ENCODE peak calls at places on chromosomes 1 and 21, in six cellular contexts. G is NCI-H1092 treated with DMSO at 0.1 percent for 48 hours, Z is HL-60, E is RWPE1, W is posterior cingulate gyrus, H is NCI-H2081. D is an unnamed sample.

GRCh38 chr1:203274603-203275381 is 30.5 kb upstream of the BTG2 start:
- DNase-seq in G (no peak), Z (no peak), W (peak; percentile 68), E (no peak), H (no peak), D (no peak)

GRCh38 chr21:40299441-40299840 is 432.2 kb downstream of the PCP4 start:
- DNase-seq in G (no peak), W (no peak), Z (no peak), H (no peak), E (no peak), D (no peak)

GRCh38 chr1:247241687-247242086 is 14.2 kb upstream of the VN1R5 start:
- DNase-seq in H (no peak), E (peak; percentile 31), Z (no peak), W (no peak), G (no peak), D (peak; percentile 43)

GRCh38 chr1:204113900-204114299 is 37.9 kb downstream of the ETNK2 start:
- DNase-seq in Z (no peak), W (no peak), E (no peak), G (no peak), H (no peak), D (no peak)

GRCh38 chr1:94617139-94617805 is 75.7 kb upstream of the F3 start:
- DNase-seq in W (no peak), Z (no peak), E (peak; percentile 32), H (no peak), G (no peak), D (peak; percentile 78)

GRCh38 chr1:153985341-153985912 is 712 bp downstream of the RAB13 start:
- DNase-seq in G (no peak), W (no peak), H (no peak), E (no peak), Z (no peak), D (peak; percentile 14)

GRCh38 chr1:201916649-201917249 is 28.1 kb downstream of the SHISA4 start:
- DNase-seq in W (no peak), Z (no peak), H (no peak), E (peak; percentile 64), G (peak; percentile 31), D (peak; percentile 69)

GRCh38 chr1:8083739-8084484 is 57.8 kb upstream of the ERRFI1 start:
- DNase-seq in H (no peak), W (no peak), G (no peak), Z (no peak), E (no peak), D (peak; percentile 79)

GRCh38 chr1:208044568-208045241 is 133.8 kb upstream of the CD34 start:
- DNase-seq in Z (no peak), G (no peak), W (no peak), H (no peak), E (no peak), D (no peak)

GRCh38 chr1:67840449-67840848 is 7.2 kb upstream of the GNG12 start:
- DNase-seq in W (no peak), Z (no peak), G (no peak), E (no peak), H (no peak), D (peak; percentile 87)

GRCh38 chr1:201779351-201779880 is 49.5 kb upstream of the IPO9 start:
- DNase-seq in G (no peak), Z (no peak), W (no peak), H (no peak), E (no peak), D (no peak)

GRCh38 chr1:235980976-235981375 is 83.9 kb downstream of the NID1 start:
- DNase-seq in G (no peak), E (no peak), Z (peak; percentile 84), W (no peak), H (no peak), D (no peak)

GRCh38 chr1:186194107-186194756 is 180.8 kb downstream of the TPR start:
- DNase-seq in Z (no peak), E (no peak), W (no peak), H (no peak), G (no peak), D (no peak)

GRCh38 chr1:162213281-162213909 is 143.9 kb downstream of the NOS1AP start:
- DNase-seq in E (peak; percentile 34), W (peak; percentile 46), H (no peak), Z (no peak), G (no peak), D (peak; percentile 82)

GRCh38 chr1:232211149-232211548 is 418.8 kb downstream of the SIPA1L2 start:
- DNase-seq in E (no peak), G (no peak), Z (no peak), H (no peak), W (no peak), D (no peak)

GRCh38 chr1:106603616-106604015 is 452.9 kb upstream of the PRMT6 start:
- DNase-seq in Z (no peak), W (no peak), G (no peak), H (no peak), E (no peak), D (no peak)

GRCh38 chr1:113859478-113860175 is 11.9 kb downstream of the PTPN22 start:
- DNase-seq in Z (peak; percentile 26), H (no peak), E (no peak), G (no peak), W (no peak), D (no peak)

GRCh38 chr1:184664042-184664659 is 90.5 kb downstream of the EDEM3 start:
- DNase-seq in E (peak; percentile 52), H (no peak), W (peak; percentile 79), G (peak; percentile 84), Z (peak; percentile 45), D (no peak)

GRCh38 chr21:45357436-45358260 is 47.3 kb upstream of the COL18A1 start:
- DNase-seq in Z (no peak), E (no peak), W (no peak), G (no peak), H (no peak), D (no peak)

GRCh38 chr1:48851638-48852037 is 74.9 kb upstream of the BEND5 start:
- DNase-seq in Z (no peak), E (no peak), G (no peak), W (no peak), H (no peak), D (no peak)

GRCh38 chr1:203512830-203513578 is 19.1 kb downstream of the OPTC start:
- DNase-seq in H (no peak), Z (peak; percentile 71), E (peak; percentile 98), G (no peak), W (no peak), D (peak; percentile 87)

GRCh38 chr1:205783904-205784303 is 8.6 kb upstream of the RAB29 start:
- DNase-seq in G (no peak), E (no peak), W (no peak), H (no peak), Z (no peak), D (no peak)

GRCh38 chr21:36773995-36774394 is 75.1 kb downstream of the SIM2 start:
- DNase-seq in Z (no peak), H (no peak), W (no peak), G (no peak), E (no peak), D (no peak)

GRCh38 chr1:63774617-63775417 is 1.0 kb downstream of the ROR1 start:
- DNase-seq in W (peak; percentile 37), G (no peak), E (peak; percentile 51), Z (no peak), H (no peak), D (peak; percentile 17)

GRCh38 chr1:208058212-208059155 is 147.6 kb upstream of the CD34 start:
- DNase-seq in G (no peak), Z (no peak), E (no peak), H (peak; percentile 37), W (no peak), D (no peak)

D was measured in NCI-H226.